ENCODE peak calls at places on chromosomes 11 and 22, in ten cellular contexts. One of them, this sample, is unnamed.

GRCh38 chr11:93908689-93909088 is 58.3 kb upstream of the VSTM5 start:
- DNase-seq in cardiac fibroblast: peak; percentile 92
- DNase-seq in fibroblast of lung: peak; percentile 97
- DNase-seq in astrocyte of the spinal cord: peak; percentile 92
- DNase-seq in tibial artery: no peak
- DNase-seq in stomach: no peak
- DNase-seq in fibroblast of mammary gland: peak; percentile 77
- DNase-seq in K562: no peak
- DNase-seq in transverse colon: no peak
- DNase-seq in GM06990: no peak
- DNase-seq in this sample: no peak

GRCh38 chr11:128904303-128904871 is 13.2 kb downstream of the KCNJ5 start:
- DNase-seq in cardiac fibroblast: no peak
- DNase-seq in fibroblast of lung: no peak
- DNase-seq in astrocyte of the spinal cord: no peak
- DNase-seq in tibial artery: no peak
- DNase-seq in stomach: no peak
- DNase-seq in fibroblast of mammary gland: peak; percentile 76
- DNase-seq in K562: no peak
- DNase-seq in transverse colon: no peak
- DNase-seq in GM06990: no peak
- DNase-seq in this sample: no peak

GRCh38 chr22:37474447-37475090 is 11.6 kb downstream of the MFNG start:
- DNase-seq in cardiac fibroblast: no peak
- DNase-seq in fibroblast of lung: no peak
- DNase-seq in astrocyte of the spinal cord: no peak
- DNase-seq in tibial artery: no peak
- DNase-seq in stomach: no peak
- DNase-seq in fibroblast of mammary gland: no peak
- DNase-seq in K562: no peak
- DNase-seq in transverse colon: no peak
- DNase-seq in GM06990: no peak
- DNase-seq in this sample: no peak

GRCh38 chr11:128389461-128389976 is 197.8 kb downstream of the ETS1 start:
- DNase-seq in cardiac fibroblast: no peak
- DNase-seq in fibroblast of lung: no peak
- DNase-seq in astrocyte of the spinal cord: no peak
- DNase-seq in tibial artery: no peak
- DNase-seq in stomach: no peak
- DNase-seq in fibroblast of mammary gland: no peak
- DNase-seq in K562: no peak
- DNase-seq in transverse colon: no peak
- DNase-seq in GM06990: no peak
- DNase-seq in this sample: no peak

GRCh38 chr11:77883775-77884174 is 62.8 kb downstream of the AAMDC start:
- DNase-seq in cardiac fibroblast: no peak
- DNase-seq in fibroblast of lung: peak; percentile 82
- DNase-seq in astrocyte of the spinal cord: no peak
- DNase-seq in tibial artery: no peak
- DNase-seq in stomach: no peak
- DNase-seq in fibroblast of mammary gland: peak; percentile 38
- DNase-seq in K562: no peak
- DNase-seq in transverse colon: no peak
- DNase-seq in GM06990: no peak
- DNase-seq in this sample: no peak

GRCh38 chr11:62400760-62401159 is 18.1 kb upstream of the SCGB1A1 start:
- DNase-seq in cardiac fibroblast: peak; percentile 59
- DNase-seq in fibroblast of lung: peak; percentile 91
- DNase-seq in astrocyte of the spinal cord: peak; percentile 90
- DNase-seq in tibial artery: peak; percentile 93
- DNase-seq in stomach: peak; percentile 54
- DNase-seq in fibroblast of mammary gland: peak; percentile 88
- DNase-seq in K562: peak; percentile 27
- DNase-seq in transverse colon: peak; percentile 73
- DNase-seq in GM06990: no peak
- DNase-seq in this sample: peak; percentile 72

GRCh38 chr11:4480577-4481539 is 1.6 kb upstream of the OR52K1 start:
- DNase-seq in cardiac fibroblast: peak; percentile 64
- DNase-seq in fibroblast of lung: peak; percentile 23
- DNase-seq in astrocyte of the spinal cord: peak; percentile 22
- DNase-seq in tibial artery: no peak
- DNase-seq in stomach: no peak
- DNase-seq in fibroblast of mammary gland: peak; percentile 38
- DNase-seq in K562: no peak
- DNase-seq in transverse colon: no peak
- DNase-seq in GM06990: no peak
- DNase-seq in this sample: no peak

GRCh38 chr11:27385245-27385644 is 22.2 kb upstream of the CCDC34 start:
- DNase-seq in cardiac fibroblast: peak; percentile 97
- DNase-seq in fibroblast of lung: peak; percentile 91
- DNase-seq in astrocyte of the spinal cord: peak; percentile 85
- DNase-seq in tibial artery: no peak
- DNase-seq in stomach: no peak
- DNase-seq in fibroblast of mammary gland: peak; percentile 85
- DNase-seq in K562: no peak
- DNase-seq in transverse colon: no peak
- DNase-seq in GM06990: no peak
- DNase-seq in this sample: no peak

GRCh38 chr11:26587073-26587472 is 15.0 kb upstream of the MUC15 start:
- DNase-seq in cardiac fibroblast: no peak
- DNase-seq in fibroblast of lung: no peak
- DNase-seq in astrocyte of the spinal cord: no peak
- DNase-seq in tibial artery: no peak
- DNase-seq in stomach: no peak
- DNase-seq in fibroblast of mammary gland: no peak
- DNase-seq in K562: no peak
- DNase-seq in transverse colon: no peak
- DNase-seq in GM06990: no peak
- DNase-seq in this sample: no peak

GRCh38 chr22:24543068-24543675 is 11.8 kb downstream of the GUCD1 start:
- DNase-seq in cardiac fibroblast: no peak
- DNase-seq in fibroblast of lung: no peak
- DNase-seq in astrocyte of the spinal cord: no peak
- DNase-seq in tibial artery: no peak
- DNase-seq in stomach: peak; percentile 39
- DNase-seq in fibroblast of mammary gland: no peak
- DNase-seq in K562: no peak
- DNase-seq in transverse colon: no peak
- DNase-seq in GM06990: no peak
- DNase-seq in this sample: no peak

GRCh38 chr22:25903294-25903693 is 161.3 kb downstream of the MYO18B start:
- DNase-seq in cardiac fibroblast: no peak
- DNase-seq in fibroblast of lung: no peak
- DNase-seq in astrocyte of the spinal cord: no peak
- DNase-seq in tibial artery: no peak
- DNase-seq in stomach: no peak
- DNase-seq in fibroblast of mammary gland: no peak
- DNase-seq in K562: peak; percentile 42
- DNase-seq in transverse colon: no peak
- DNase-seq in GM06990: no peak
- DNase-seq in this sample: no peak

GRCh38 chr11:60840711-60841430 is 1.0 kb upstream of the CCDC86 start:
- DNase-seq in cardiac fibroblast: peak; percentile 94
- DNase-seq in fibroblast of lung: peak; percentile 95
- DNase-seq in astrocyte of the spinal cord: peak; percentile 99
- DNase-seq in tibial artery: no peak
- DNase-seq in stomach: no peak
- DNase-seq in fibroblast of mammary gland: peak; percentile 97
- DNase-seq in K562: no peak
- DNase-seq in transverse colon: peak; percentile 33
- DNase-seq in GM06990: no peak
- DNase-seq in this sample: no peak
- H3K4me3 ChIP-seq in cardiac fibroblast: no peak overlapping the region
- H3K4me3 ChIP-seq in fibroblast of lung: no peak overlapping the region
- H3K4me3 ChIP-seq in astrocyte of the spinal cord: no peak overlapping the region
- H3K4me3 ChIP-seq in tibial artery: peak overlapping the region; percentile 72
- H3K4me3 ChIP-seq in stomach: peak overlapping the region; percentile 90
- H3K4me3 ChIP-seq in fibroblast of mammary gland: no peak overlapping the region
- H3K4me3 ChIP-seq in K562: no peak overlapping the region
- H3K4me3 ChIP-seq in transverse colon: peak overlapping the region; percentile 96
- H3K4me3 ChIP-seq in GM06990: no peak overlapping the region
- H3K4me3 ChIP-seq in this sample: no peak overlapping the region

GRCh38 chr11:17275376-17276235 is 933 bp upstream of the NUCB2 start:
- DNase-seq in cardiac fibroblast: no peak
- DNase-seq in fibroblast of lung: no peak
- DNase-seq in astrocyte of the spinal cord: no peak
- DNase-seq in tibial artery: no peak
- DNase-seq in stomach: no peak
- DNase-seq in fibroblast of mammary gland: peak; percentile 23
- DNase-seq in K562: no peak
- DNase-seq in transverse colon: no peak
- DNase-seq in GM06990: no peak
- DNase-seq in this sample: no peak

GRCh38 chr11:17272823-17273222 is 3.7 kb upstream of the NUCB2 start:
- DNase-seq in cardiac fibroblast: no peak
- DNase-seq in fibroblast of lung: no peak
- DNase-seq in astrocyte of the spinal cord: no peak
- DNase-seq in tibial artery: no peak
- DNase-seq in stomach: no peak
- DNase-seq in fibroblast of mammary gland: no peak
- DNase-seq in K562: no peak
- DNase-seq in transverse colon: no peak
- DNase-seq in GM06990: no peak
- DNase-seq in this sample: no peak

GRCh38 chr11:17277024-17277584 is 565 bp downstream of the NUCB2 start:
- DNase-seq in cardiac fibroblast: peak; percentile 65
- DNase-seq in fibroblast of lung: peak; percentile 65
- DNase-seq in astrocyte of the spinal cord: peak; percentile 51
- DNase-seq in tibial artery: peak; percentile 74
- DNase-seq in stomach: no peak
- DNase-seq in fibroblast of mammary gland: peak; percentile 61
- DNase-seq in K562: no peak
- DNase-seq in transverse colon: no peak
- DNase-seq in GM06990: no peak
- DNase-seq in this sample: no peak

GRCh38 chr11:17273668-17274321 is 2.7 kb upstream of the NUCB2 start:
- DNase-seq in cardiac fibroblast: no peak
- DNase-seq in fibroblast of lung: no peak
- DNase-seq in astrocyte of the spinal cord: no peak
- DNase-seq in tibial artery: no peak
- DNase-seq in stomach: no peak
- DNase-seq in fibroblast of mammary gland: no peak
- DNase-seq in K562: no peak
- DNase-seq in transverse colon: no peak
- DNase-seq in GM06990: no peak
- DNase-seq in this sample: no peak

DNA sequence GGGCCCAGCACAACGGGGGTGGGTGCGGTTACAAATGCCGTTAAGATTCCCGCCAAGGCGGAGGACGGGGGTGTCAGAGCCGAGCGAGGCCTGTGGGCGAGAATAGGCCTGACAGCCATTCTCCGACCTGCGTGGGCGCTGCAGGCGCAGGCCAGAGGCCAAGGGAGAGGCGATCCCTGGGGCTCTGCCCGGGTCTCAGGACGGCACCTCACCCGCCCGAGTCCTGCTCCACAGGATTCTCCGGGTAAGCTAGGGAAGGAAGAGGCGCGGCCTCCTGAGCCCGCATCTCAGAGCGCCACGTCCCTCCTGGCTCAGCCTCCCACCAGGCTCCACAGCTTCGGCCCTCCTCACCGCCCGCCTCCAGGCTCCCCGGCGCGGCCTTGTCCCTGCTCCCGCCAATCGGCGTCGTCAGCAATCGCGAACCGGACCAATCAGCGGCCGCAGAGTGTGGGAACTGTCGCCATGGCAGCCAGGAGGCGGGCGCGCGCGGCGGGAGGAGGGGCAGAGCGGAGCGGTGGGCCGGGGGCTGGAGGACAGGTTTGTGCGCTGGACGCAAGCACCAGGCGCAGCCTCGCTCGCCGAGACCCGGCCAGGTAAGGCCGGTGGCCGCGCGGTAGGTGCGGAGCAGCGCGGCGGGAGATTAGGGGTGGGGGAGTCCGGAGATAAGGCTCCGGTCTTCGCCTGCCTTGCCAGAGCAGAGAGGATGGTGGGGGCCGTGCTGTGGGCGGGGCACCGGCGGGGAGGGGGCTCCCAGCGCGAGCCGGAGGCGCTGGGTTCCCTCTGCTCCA is at the start of gene NUCB2:
- DNase-seq in cardiac fibroblast: peak; percentile 96
- DNase-seq in fibroblast of lung: peak; percentile 96
- DNase-seq in astrocyte of the spinal cord: peak; percentile 95
- DNase-seq in tibial artery: peak; percentile 98
- DNase-seq in stomach: peak; percentile 98
- DNase-seq in fibroblast of mammary gland: peak; percentile 92
- DNase-seq in K562: peak; percentile 97
- DNase-seq in transverse colon: peak; percentile 97
- DNase-seq in GM06990: peak; percentile 94
- DNase-seq in this sample: peak; percentile 99
- TF ChIP-seq CTCF in cardiac fibroblast: no peak
- TF ChIP-seq CTCF in fibroblast of lung: no peak
- TF ChIP-seq CTCF in astrocyte of the spinal cord: no peak
- TF ChIP-seq CTCF in tibial artery: no peak
- TF ChIP-seq CTCF in stomach: no peak
- TF ChIP-seq CTCF in fibroblast of mammary gland: no peak
- TF ChIP-seq CTCF in K562: no peak
- TF ChIP-seq CTCF in transverse colon: no peak
- TF ChIP-seq CTCF in GM06990: no peak
- TF ChIP-seq CTCF in this sample: no peak

GRCh38 chr11:133797542-133797941 is 47.8 kb downstream of the SPATA19 start:
- DNase-seq in cardiac fibroblast: no peak
- DNase-seq in fibroblast of lung: no peak
- DNase-seq in astrocyte of the spinal cord: no peak
- DNase-seq in tibial artery: no peak
- DNase-seq in stomach: no peak
- DNase-seq in fibroblast of mammary gland: no peak
- DNase-seq in K562: no peak
- DNase-seq in transverse colon: no peak
- DNase-seq in GM06990: no peak
- DNase-seq in this sample: no peak
- H3K4me3 ChIP-seq in cardiac fibroblast: no peak overlapping the region
- H3K4me3 ChIP-seq in fibroblast of lung: no peak overlapping the region
- H3K4me3 ChIP-seq in astrocyte of the spinal cord: no peak overlapping the region
- H3K4me3 ChIP-seq in tibial artery: no peak overlapping the region
- H3K4me3 ChIP-seq in stomach: no peak overlapping the region
- H3K4me3 ChIP-seq in fibroblast of mammary gland: no peak overlapping the region
- H3K4me3 ChIP-seq in K562: no peak overlapping the region
- H3K4me3 ChIP-seq in transverse colon: no peak overlapping the region
- H3K4me3 ChIP-seq in GM06990: no peak overlapping the region
- H3K4me3 ChIP-seq in this sample: no peak overlapping the region

GRCh38 chr11:68950268-68950667 is 30.5 kb downstream of the MRGPRD start:
- DNase-seq in cardiac fibroblast: peak; percentile 30
- DNase-seq in fibroblast of lung: no peak
- DNase-seq in astrocyte of the spinal cord: peak; percentile 10
- DNase-seq in tibial artery: no peak
- DNase-seq in stomach: no peak
- DNase-seq in fibroblast of mammary gland: peak; percentile 17
- DNase-seq in K562: peak; percentile 61
- DNase-seq in transverse colon: no peak
- DNase-seq in GM06990: no peak
- DNase-seq in this sample: no peak
- TF ChIP-seq CTCF in cardiac fibroblast: peak; percentile 57
- TF ChIP-seq CTCF in fibroblast of lung: peak; percentile 13
- TF ChIP-seq CTCF in astrocyte of the spinal cord: peak; percentile 46
- TF ChIP-seq CTCF in tibial artery: peak; percentile 39
- TF ChIP-seq CTCF in stomach: no peak
- TF ChIP-seq CTCF in fibroblast of mammary gland: peak; percentile 31
- TF ChIP-seq CTCF in K562: peak; percentile 63
- TF ChIP-seq CTCF in transverse colon: peak; percentile 8
- TF ChIP-seq CTCF in GM06990: peak; percentile 24
- TF ChIP-seq CTCF in this sample: no peak